ENCODE peak calls at places on chromosomes 12 and 14, in five cellular contexts. V, J, L, R and P are unnamed samples.

GRCh38 chr14:78933948-78934524 is 763.9 kb downstream of the NRXN3 start:
- DNase-seq in R (peak), V (peak), J (no peak), L (peak), P (no peak)

GRCh38 chr12:133129368-133130037 is 571 bp downstream of the ZNF891 start:
- DNase-seq in V (peak), L (no peak), R (peak), J (no peak), P (no peak)

GRCh38 chr14:23183479-23183878 is at the start of gene SLC7A8:
- DNase-seq in L (peak), J (no peak), R (peak), V (peak), P (peak)

GRCh38 chr14:70361893-70362292 is 2.4 kb upstream of the COX16 start:
- DNase-seq in J (no peak), R (no peak), V (no peak), L (no peak), P (no peak)

GRCh38 chr12:126588586-126589249 is 1523.5 kb downstream of the AACS start:
- DNase-seq in R (no peak), J (no peak), L (no peak), V (no peak), P (no peak)

GRCh38 chr14:96745500-96746051 is 51.6 kb upstream of the VRK1 start:
- DNase-seq in R (no peak), V (no peak), J (no peak), L (no peak), P (no peak)

GRCh38 chr14:77022219-77022852 is 6.2 kb downstream of the IRF2BPL start:
- DNase-seq in V (peak), L (peak), R (no peak), J (no peak), P (no peak)

GRCh38 chr12:84201976-84202375 is 710.6 kb downstream of the SLC6A15 start:
- DNase-seq in R (no peak), L (no peak), V (no peak), J (no peak), P (no peak)

GRCh38 chr12:97131220-97131981 is 224.3 kb downstream of the NEDD1 start:
- DNase-seq in R (no peak), J (no peak), V (no peak), L (no peak), P (no peak)

GRCh38 chr14:99578541-99579044 is 25.4 kb downstream of the CCDC85C start:
- DNase-seq in J (no peak), R (no peak), L (no peak), V (no peak), P (no peak)

GRCh38 chr12:94305293-94305957 is 154.2 kb downstream of the CEP83 start:
- DNase-seq in J (no peak), V (peak), L (no peak), R (no peak), P (peak)

GRCh38 chr14:59632381-59632780 is 55.8 kb upstream of the CCDC175 start:
- DNase-seq in V (peak), R (peak), L (peak), J (no peak), P (peak)

GRCh38 chr12:55425954-55426353 is at the start of gene OR6C76:
- DNase-seq in J (no peak), V (no peak), L (no peak), R (no peak), P (no peak)

GRCh38 chr14:102644523-102644922 is 52.1 kb downstream of the RCOR1 start:
- DNase-seq in J (no peak), R (no peak), L (no peak), V (no peak), P (no peak)

GRCh38 chr12:66516133-66516532 is 162.7 kb downstream of the GRIP1 start:
- DNase-seq in R (no peak), V (no peak), L (no peak), J (no peak), P (no peak)

GRCh38 chr12:72234871-72235270 is 37.3 kb upstream of the TRHDE start:
- DNase-seq in R (no peak), V (no peak), J (no peak), L (no peak), P (no peak)

GRCh38 chr14:58426819-58427288 is 477 bp downstream of the TIMM9 start:
- DNase-seq in J (peak), V (peak), R (peak), L (peak), P (peak)

GRCh38 chr14:70891741-70892140 is 15.5 kb upstream of the PCNX1 start:
- DNase-seq in L (no peak), R (no peak), J (no peak), V (no peak), P (no peak)

GRCh38 chr12:80837342-80837978 is 100.3 kb downstream of the LIN7A start:
- DNase-seq in L (peak), J (no peak), R (peak), V (peak), P (no peak)

GRCh38 chr14:94110552-94111181 is at the start of gene IFI27:
- DNase-seq in J (no peak), L (no peak), V (no peak), R (no peak), P (no peak)

GRCh38 chr14:42140001-42140400 is 533.3 kb downstream of the LRFN5 start:
- DNase-seq in R (no peak), J (no peak), V (no peak), L (no peak), P (no peak)

GRCh38 chr14:92039073-92039719 is 663 bp downstream of the TRIP11 start:
- DNase-seq in L (peak), J (no peak), V (peak), R (peak), P (peak)

GRCh38 chr12:2958432-2959193 is 584 bp upstream of the TEAD4 start:
- DNase-seq in L (peak), J (no peak), R (peak), V (peak), P (peak)

GRCh38 chr14:43697003-43697402 is 810.1 kb downstream of the FSCB start:
- DNase-seq in V (no peak), J (no peak), R (no peak), L (no peak), P (no peak)

GRCh38 chr14:20215196-20215595 is 8.3 kb upstream of the OR11H6 start:
- DNase-seq in J (no peak), V (no peak), L (no peak), R (no peak), P (no peak)

GRCh38 chr12:24127919-24128721 is 178.7 kb upstream of the SOX5 start:
- DNase-seq in L (no peak), R (no peak), J (no peak), V (no peak), P (no peak)

GRCh38 chr12:132305991-132306884 is 23.2 kb downstream of the GALNT9 start:
- DNase-seq in R (no peak), L (no peak), J (no peak), V (no peak), P (no peak)

GRCh38 chr12:103807561-103808238 is 33.3 kb downstream of the NT5DC3 start:
- DNase-seq in R (no peak), L (no peak), V (no peak), J (no peak), P (no peak)

GRCh38 chr12:68349921-68350606 is 17.9 kb upstream of the MDM1 start:
- DNase-seq in V (peak), L (no peak), R (no peak), J (no peak), P (no peak)

GRCh38 chr12:85679296-85679695 is 156.9 kb downstream of the RASSF9 start:
- DNase-seq in R (no peak), L (no peak), V (no peak), J (no peak), P (no peak)

GRCh38 chr12:50057896-50058670 is 687 bp downstream of the ASIC1 start:
- DNase-seq in R (no peak), L (no peak), V (no peak), J (no peak), P (peak)

GRCh38 chr12:2501464-2502181 is 293.1 kb upstream of the FKBP4 start:
- DNase-seq in L (no peak), V (no peak), J (no peak), R (no peak), P (no peak)

GRCh38 chr14:23588884-23589598 is 10.5 kb upstream of the JPH4 start:
- DNase-seq in R (peak), L (peak), J (peak), V (peak), P (peak)